ENCODE peak calls at places on chromosomes 16 and 17, in eight cellular contexts. L, D, N, P, R, E, S and A are unnamed samples. For H3K36me3, the result is how much of the 10 kb centered on the place peaks cover.

GRCh38 chr17:40778466-40778865 is 3.9 kb downstream of the KRT27 start:
- DNase-seq in S (no peak), L (no peak), E (no peak), R (no peak), P (no peak), D (no peak), N (no peak), A (no peak)

GRCh38 chr17:48989100-48989499 is 8.1 kb upstream of the IGF2BP1 start:
- DNase-seq in S (no peak), N (no peak), L (no peak), R (no peak), E (no peak), P (no peak), D (no peak), A (no peak)

GRCh38 chr17:410674-411401 is 58.2 kb upstream of the RPH3AL start:
- DNase-seq in L (no peak), E (no peak), S (no peak), P (peak), N (no peak), D (no peak), R (peak), A (no peak)

GRCh38 chr17:46908352-46908751 is 14.6 kb upstream of the GOSR2 start:
- DNase-seq in D (no peak), L (no peak), S (no peak), P (no peak), N (no peak), R (no peak), E (no peak), A (no peak)

GRCh38 chr17:68294196-68294555 is 2.9 kb downstream of the ARSG start:
- DNase-seq in R (no peak), D (no peak), L (no peak), E (no peak), S (no peak), P (no peak), N (no peak), A (no peak)

GRCh38 chr16:89898201-89898967 is 20.3 kb upstream of the MC1R start:
- DNase-seq in S (no peak), R (no peak), E (no peak), D (no peak), P (no peak), L (no peak), N (no peak), A (no peak)

GRCh38 chr16:77987772-77988171 is 34.6 kb upstream of the CLEC3A start:
- DNase-seq in S (no peak), E (no peak), N (no peak), L (no peak), D (no peak), P (no peak), R (no peak), A (no peak)

GRCh38 chr17:81712468-81713003 is 452 bp downstream of the SLC25A10 start:
- DNase-seq in P (peak), N (no peak), E (no peak), L (peak), R (peak), S (no peak), D (peak), A (peak)

GRCh38 chr16:72989203-72989991 is 58.5 kb downstream of the ZFHX3 start:
- DNase-seq in P (no peak), R (peak), D (peak), E (peak), N (no peak), S (no peak), L (no peak), A (no peak)

GRCh38 chr16:56620311-56620897 is 5.2 kb upstream of the MT1E start:
- DNase-seq in S (no peak), D (no peak), P (no peak), N (no peak), L (no peak), E (no peak), R (no peak), A (no peak)

GRCh38 chr16:70697601-70698170 is 11.8 kb upstream of the MTSS2 start:
- DNase-seq in R (no peak), D (no peak), L (no peak), S (no peak), P (no peak), N (no peak), E (no peak), A (no peak)

GRCh38 chr16:22784690-22785214 is 29.2 kb upstream of the HS3ST2 start:
- DNase-seq in L (no peak), E (no peak), S (no peak), N (no peak), R (no peak), P (no peak), D (no peak), A (no peak)

GRCh38 chr17:5629133-5629532 is 44.8 kb upstream of the NLRP1 start:
- DNase-seq in R (no peak), L (no peak), D (no peak), N (no peak), S (no peak), E (no peak), P (no peak), A (no peak)

DNA sequence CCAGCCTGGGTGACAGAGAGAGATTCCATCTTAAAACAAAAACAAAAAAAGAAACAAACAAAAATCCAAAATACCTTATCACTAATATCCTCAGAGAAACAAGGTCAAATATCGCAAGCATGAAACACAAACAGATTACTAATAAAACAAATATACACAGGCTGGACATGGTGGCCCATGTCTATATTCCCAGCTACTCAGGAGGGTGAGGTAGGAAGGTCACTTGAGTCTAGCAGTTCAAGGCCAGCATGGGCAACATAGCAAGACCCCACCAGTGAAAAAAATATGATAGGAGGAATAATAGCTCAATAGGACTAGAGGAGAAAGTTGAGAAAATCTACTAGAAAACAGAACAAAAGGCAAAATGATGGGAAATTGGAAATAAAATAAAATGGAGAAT is 6.9 kb upstream of the ALOX15B start:
- DNase-seq in E (no peak), R (no peak), N (no peak), S (no peak), L (no peak), P (no peak), D (no peak), A (no peak)
- H3K4me3 ChIP-seq in E (no peak), R (no peak), N (no peak), S (no peak), L (no peak), P (no peak), D (no peak), A (no peak)

GRCh38 chr17:4584835-4585187 is 482 bp downstream of the SMTNL2 start:
- DNase-seq in R (no peak), E (no peak), L (no peak), S (no peak), P (no peak), D (no peak), N (no peak), A (no peak)

GRCh38 chr17:4583206-4583605 is 1.1 kb upstream of the SMTNL2 start:
- DNase-seq in S (no peak), L (no peak), N (no peak), E (no peak), R (no peak), P (no peak), D (no peak), A (no peak)

GRCh38 chr17:4582691-4583090 is 1.6 kb upstream of the SMTNL2 start:
- DNase-seq in P (no peak), L (no peak), N (no peak), E (no peak), R (no peak), D (no peak), S (no peak), A (no peak)

GRCh38 chr17:4584125-4584834 is at the start of gene SMTNL2:
- DNase-seq in L (peak), D (no peak), P (peak), S (no peak), R (no peak), E (no peak), N (peak), A (peak)

GRCh38 chr17:4583796-4584124 is 569 bp upstream of the SMTNL2 start:
- DNase-seq in E (peak), P (peak), N (peak), R (no peak), S (no peak), D (no peak), L (no peak), A (peak)
- TF ChIP-seq CTCF in E (peak), P (peak), N (peak), R (no peak), S (no peak), D (peak), L (peak), A (peak)

DNA sequence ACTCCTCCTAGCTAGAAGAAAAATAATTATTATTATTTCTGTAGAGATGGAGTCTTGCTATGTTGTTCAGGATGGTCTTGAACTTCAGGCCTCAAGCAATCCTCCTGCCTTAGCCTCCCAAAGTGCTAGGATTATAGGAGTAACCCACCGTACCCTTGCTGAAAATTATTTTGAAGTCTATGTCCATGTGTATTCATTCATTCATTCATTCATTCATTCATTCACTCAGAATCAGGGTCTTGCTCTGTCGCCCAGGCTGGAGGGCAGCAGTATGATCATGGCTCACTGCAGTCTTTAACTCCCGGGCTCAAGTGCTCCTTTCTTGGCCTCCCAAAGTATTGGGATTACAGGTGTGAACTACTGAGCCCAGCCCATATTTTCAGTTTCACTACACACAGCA is 4.1 kb downstream of the SLC7A6OS start:
- DNase-seq in D (no peak), P (no peak), R (no peak), N (no peak), L (no peak), S (no peak), E (no peak), A (no peak)
- H3K36me3 ChIP-seq in D (under half), P (under half), R (half or more), N (half or more), L (under half), S (under half), E (under half), A (under half)

DNA sequence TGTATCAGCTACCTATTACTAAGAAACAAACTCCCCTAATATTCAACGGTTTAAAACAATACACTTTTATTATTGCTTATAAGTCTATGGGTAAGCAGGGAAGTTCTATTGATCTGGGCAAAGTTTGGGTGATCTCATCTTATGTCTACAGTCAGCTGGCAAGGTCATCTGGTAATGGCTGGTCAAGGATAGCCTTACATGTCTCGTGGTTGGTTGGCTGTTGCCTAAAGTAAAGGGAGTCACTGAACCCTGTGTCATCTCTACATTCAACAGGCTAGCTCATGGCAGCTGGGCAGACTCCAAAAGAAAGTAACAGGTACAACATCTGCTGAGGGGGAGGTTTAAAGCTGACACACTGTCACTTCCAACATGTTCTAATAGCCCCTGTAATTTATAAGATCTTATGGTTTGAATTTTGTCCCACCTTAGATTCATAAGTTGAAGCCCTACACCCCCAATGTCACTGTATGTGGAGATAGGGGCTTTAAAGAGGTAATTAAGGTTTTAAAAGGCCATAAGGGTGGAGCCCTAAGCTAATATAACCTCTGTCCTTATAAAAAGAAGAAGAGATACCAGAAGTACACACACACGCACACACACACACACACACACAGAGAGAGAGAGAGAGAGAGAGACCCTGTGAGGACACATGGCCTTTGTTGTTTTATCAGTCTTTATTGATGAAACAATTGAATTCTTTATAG is 419.1 kb downstream of the NPIPA8 start:
- DNase-seq in L (no peak), N (no peak), E (no peak), S (no peak), P (peak), R (no peak), D (no peak), A (no peak)
- H3K4me3 ChIP-seq in L (no peak), N (no peak), E (no peak), S (no peak), P (no peak), R (no peak), D (no peak), A (no peak)

GRCh38 chr17:14203392-14203791 is 33.3 kb downstream of the CDRT15 start:
- DNase-seq in P (no peak), S (no peak), N (no peak), L (no peak), E (no peak), R (no peak), D (peak), A (no peak)
- TF ChIP-seq CTCF in P (peak), S (no peak), N (peak), L (peak), E (peak), R (no peak), D (peak), A (peak)

GRCh38 chr17:62573480-62574117 is 53.9 kb upstream of the MRC2 start:
- DNase-seq in R (no peak), D (no peak), E (no peak), S (no peak), P (no peak), L (no peak), N (no peak), A (no peak)

GRCh38 chr17:62578757-62579487 is 48.5 kb upstream of the MRC2 start:
- DNase-seq in N (no peak), E (no peak), D (no peak), R (no peak), P (no peak), L (no peak), S (no peak), A (no peak)

GRCh38 chr17:62580947-62581346 is 46.5 kb upstream of the MRC2 start:
- DNase-seq in N (no peak), L (no peak), R (no peak), S (no peak), D (no peak), E (no peak), P (no peak), A (no peak)

GRCh38 chr17:62572488-62573469 is 54.7 kb upstream of the MRC2 start:
- DNase-seq in N (no peak), E (no peak), S (no peak), P (no peak), L (no peak), D (peak), R (no peak), A (peak)

DNA sequence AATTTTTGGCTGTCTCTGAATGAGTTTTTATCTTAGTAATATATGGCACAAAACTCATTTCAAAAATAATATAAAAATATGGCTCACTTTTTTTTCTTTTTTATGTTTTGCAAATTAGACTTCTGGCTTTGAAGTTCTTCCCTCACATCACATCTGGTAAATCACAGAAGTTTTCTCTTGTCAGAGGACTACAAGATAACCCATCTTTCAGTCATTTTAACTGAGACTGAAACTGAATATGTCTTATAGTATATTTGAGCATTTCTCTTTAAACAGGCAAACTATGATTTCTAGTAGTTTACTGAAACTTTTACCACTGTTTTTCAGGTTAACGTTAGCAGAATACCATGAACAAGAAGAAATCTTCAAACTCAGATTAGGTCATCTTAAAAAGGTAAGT is 51.1 kb upstream of the MRC2 start:
- DNase-seq in R (no peak), L (no peak), E (no peak), S (no peak), P (no peak), D (no peak), N (no peak), A (no peak)
- H3K36me3 ChIP-seq in R (under half), L (under half), E (under half), S (under half), P (under half), D (under half), N (half or more), A (half or more)

DNA sequence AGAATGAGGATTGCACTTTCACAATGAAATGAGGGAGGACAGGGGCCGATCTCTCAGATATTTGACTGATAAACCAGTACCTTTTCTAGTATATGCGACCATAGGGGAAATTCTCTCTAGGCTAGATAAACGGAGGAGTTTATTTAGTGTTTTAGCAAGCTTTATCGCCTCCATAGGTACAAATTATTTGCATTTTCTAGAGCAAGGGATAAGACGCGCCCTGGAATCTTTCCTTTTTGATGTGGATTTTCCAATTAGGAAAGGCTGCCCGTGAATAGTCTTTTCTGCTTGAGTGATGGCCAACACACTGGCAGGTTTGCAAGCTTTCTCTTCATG is 351 bp upstream of the GDPD1 start:
- DNase-seq in L (no peak), D (no peak), S (no peak), N (no peak), R (no peak), P (no peak), E (no peak), A (no peak)
- H3K4me3 ChIP-seq in L (peak), D (peak), S (peak), N (peak), R (peak), P (peak), E (peak), A (no peak)

GRCh38 chr17:72077326-72077960 is 43.4 kb upstream of the SOX9 start:
- DNase-seq in E (peak), L (no peak), P (no peak), S (no peak), D (peak), R (no peak), N (no peak), A (no peak)
- TF ChIP-seq CTCF in E (peak), L (no peak), P (no peak), S (no peak), D (peak), R (no peak), N (no peak), A (peak)

GRCh38 chr16:3787924-3788661 is 70.8 kb upstream of the TRAP1 start:
- DNase-seq in S (no peak), R (no peak), D (no peak), N (no peak), L (no peak), E (no peak), P (no peak), A (no peak)
- H3K36me3 ChIP-seq in S (under half), R (under half), D (under half), N (half or more), L (under half), E (under half), P (under half), A (under half)